ENCODE peak calls at places on chromosome 16, in eight cellular contexts. One of them, this sample, is unnamed.

GRCh38 chr16:23668225-23668624 is 10.5 kb upstream of the PLK1 start:
- DNase-seq in stomach: no peak
- DNase-seq in transverse colon: no peak
- DNase-seq in H1: no peak
- DNase-seq in sigmoid colon: no peak
- DNase-seq in endothelial cell of umbilical vein: no peak
- DNase-seq in esophagus muscularis mucosa: no peak
- DNase-seq in spleen: no peak
- DNase-seq in this sample: no peak

GRCh38 chr16:56872863-56873391 is 7.9 kb downstream of the SLC12A3 start:
- DNase-seq in stomach: no peak
- DNase-seq in transverse colon: no peak
- DNase-seq in H1: no peak
- DNase-seq in sigmoid colon: no peak
- DNase-seq in endothelial cell of umbilical vein: no peak
- DNase-seq in esophagus muscularis mucosa: no peak
- DNase-seq in spleen: no peak
- DNase-seq in this sample: no peak

GRCh38 chr16:48124266-48124665 is 31.5 kb downstream of the ABCC12 start:
- DNase-seq in stomach: no peak
- DNase-seq in transverse colon: no peak
- DNase-seq in H1: no peak
- DNase-seq in sigmoid colon: no peak
- DNase-seq in endothelial cell of umbilical vein: no peak
- DNase-seq in esophagus muscularis mucosa: no peak
- DNase-seq in spleen: no peak
- DNase-seq in this sample: no peak

GRCh38 chr16:19118938-19119431 is 5.2 kb downstream of the ITPRIPL2 start:
- DNase-seq in stomach: no peak
- DNase-seq in transverse colon: peak
- DNase-seq in H1: no peak
- DNase-seq in sigmoid colon: peak
- DNase-seq in endothelial cell of umbilical vein: peak
- DNase-seq in esophagus muscularis mucosa: no peak
- DNase-seq in spleen: no peak
- DNase-seq in this sample: no peak

GRCh38 chr16:48479319-48479718 is 94.1 kb upstream of the SIAH1 start:
- DNase-seq in stomach: no peak
- DNase-seq in transverse colon: no peak
- DNase-seq in H1: no peak
- DNase-seq in sigmoid colon: no peak
- DNase-seq in endothelial cell of umbilical vein: no peak
- DNase-seq in esophagus muscularis mucosa: no peak
- DNase-seq in spleen: no peak
- DNase-seq in this sample: no peak

GRCh38 chr16:56915311-56916105 is 16.4 kb upstream of the HERPUD1 start:
- DNase-seq in stomach: no peak
- DNase-seq in transverse colon: no peak
- DNase-seq in H1: no peak
- DNase-seq in sigmoid colon: peak
- DNase-seq in endothelial cell of umbilical vein: peak
- DNase-seq in esophagus muscularis mucosa: no peak
- DNase-seq in spleen: no peak
- DNase-seq in this sample: no peak

GRCh38 chr16:49620868-49621239 is 235.1 kb downstream of the ZNF423 start:
- DNase-seq in stomach: no peak
- DNase-seq in transverse colon: no peak
- DNase-seq in H1: no peak
- DNase-seq in sigmoid colon: no peak
- DNase-seq in endothelial cell of umbilical vein: no peak
- DNase-seq in esophagus muscularis mucosa: no peak
- DNase-seq in spleen: peak
- DNase-seq in this sample: no peak

GRCh38 chr16:15460601-15461000 is 26.2 kb downstream of the BMERB1 start:
- DNase-seq in stomach: no peak
- DNase-seq in transverse colon: no peak
- DNase-seq in H1: no peak
- DNase-seq in sigmoid colon: no peak
- DNase-seq in endothelial cell of umbilical vein: no peak
- DNase-seq in esophagus muscularis mucosa: no peak
- DNase-seq in spleen: no peak
- DNase-seq in this sample: no peak

GRCh38 chr16:88810166-88810867 is 1.4 kb downstream of the APRT start:
- DNase-seq in stomach: no peak
- DNase-seq in transverse colon: no peak
- DNase-seq in H1: no peak
- DNase-seq in sigmoid colon: no peak
- DNase-seq in endothelial cell of umbilical vein: no peak
- DNase-seq in esophagus muscularis mucosa: no peak
- DNase-seq in spleen: no peak
- DNase-seq in this sample: no peak

GRCh38 chr16:11224894-11225676 is 30.9 kb downstream of the SOCS1 start:
- DNase-seq in stomach: peak
- DNase-seq in transverse colon: peak
- DNase-seq in H1: no peak
- DNase-seq in sigmoid colon: no peak
- DNase-seq in endothelial cell of umbilical vein: no peak
- DNase-seq in esophagus muscularis mucosa: no peak
- DNase-seq in spleen: peak
- DNase-seq in this sample: no peak

GRCh38 chr16:12879812-12880211 is 21.6 kb upstream of the SHISA9 start:
- DNase-seq in stomach: no peak
- DNase-seq in transverse colon: no peak
- DNase-seq in H1: no peak
- DNase-seq in sigmoid colon: no peak
- DNase-seq in endothelial cell of umbilical vein: no peak
- DNase-seq in esophagus muscularis mucosa: no peak
- DNase-seq in spleen: no peak
- DNase-seq in this sample: no peak

GRCh38 chr16:17404903-17405691 is 65.7 kb downstream of the XYLT1 start:
- DNase-seq in stomach: no peak
- DNase-seq in transverse colon: peak
- DNase-seq in H1: no peak
- DNase-seq in sigmoid colon: peak
- DNase-seq in endothelial cell of umbilical vein: no peak
- DNase-seq in esophagus muscularis mucosa: peak
- DNase-seq in spleen: no peak
- DNase-seq in this sample: no peak

GRCh38 chr16:80948886-80949502 is 57.7 kb downstream of the CMC2 start:
- DNase-seq in stomach: no peak
- DNase-seq in transverse colon: peak
- DNase-seq in H1: no peak
- DNase-seq in sigmoid colon: no peak
- DNase-seq in endothelial cell of umbilical vein: peak
- DNase-seq in esophagus muscularis mucosa: peak
- DNase-seq in spleen: peak
- DNase-seq in this sample: no peak

GRCh38 chr16:68066763-68067162 is 18.4 kb upstream of the NFATC3 start:
- DNase-seq in stomach: no peak
- DNase-seq in transverse colon: no peak
- DNase-seq in H1: no peak
- DNase-seq in sigmoid colon: no peak
- DNase-seq in endothelial cell of umbilical vein: no peak
- DNase-seq in esophagus muscularis mucosa: no peak
- DNase-seq in spleen: no peak
- DNase-seq in this sample: no peak

GRCh38 chr16:66309409-66309808 is 57.1 kb upstream of the CDH5 start:
- DNase-seq in stomach: no peak
- DNase-seq in transverse colon: no peak
- DNase-seq in H1: no peak
- DNase-seq in sigmoid colon: no peak
- DNase-seq in endothelial cell of umbilical vein: no peak
- DNase-seq in esophagus muscularis mucosa: no peak
- DNase-seq in spleen: peak
- DNase-seq in this sample: no peak

GRCh38 chr16:23753908-23754593 is 775 bp upstream of the CHP2 start:
- DNase-seq in stomach: no peak
- DNase-seq in transverse colon: no peak
- DNase-seq in H1: no peak
- DNase-seq in sigmoid colon: no peak
- DNase-seq in endothelial cell of umbilical vein: no peak
- DNase-seq in esophagus muscularis mucosa: no peak
- DNase-seq in spleen: no peak
- DNase-seq in this sample: no peak

GRCh38 chr16:82699711-82700495 is 73.1 kb downstream of the CDH13 start:
- DNase-seq in stomach: no peak
- DNase-seq in transverse colon: no peak
- DNase-seq in H1: no peak
- DNase-seq in sigmoid colon: no peak
- DNase-seq in endothelial cell of umbilical vein: peak
- DNase-seq in esophagus muscularis mucosa: no peak
- DNase-seq in spleen: no peak
- DNase-seq in this sample: no peak

GRCh38 chr16:84537431-84538151 is 33.1 kb upstream of the MEAK7 start:
- DNase-seq in stomach: no peak
- DNase-seq in transverse colon: no peak
- DNase-seq in H1: no peak
- DNase-seq in sigmoid colon: no peak
- DNase-seq in endothelial cell of umbilical vein: no peak
- DNase-seq in esophagus muscularis mucosa: no peak
- DNase-seq in spleen: peak
- DNase-seq in this sample: no peak

GRCh38 chr16:84541999-84542876 is 37.8 kb upstream of the MEAK7 start:
- DNase-seq in stomach: no peak
- DNase-seq in transverse colon: no peak
- DNase-seq in H1: no peak
- DNase-seq in sigmoid colon: no peak
- DNase-seq in endothelial cell of umbilical vein: peak
- DNase-seq in esophagus muscularis mucosa: no peak
- DNase-seq in spleen: peak
- DNase-seq in this sample: no peak

GRCh38 chr16:84543253-84543652 is 38.8 kb upstream of the MEAK7 start:
- DNase-seq in stomach: no peak
- DNase-seq in transverse colon: no peak
- DNase-seq in H1: no peak
- DNase-seq in sigmoid colon: no peak
- DNase-seq in endothelial cell of umbilical vein: no peak
- DNase-seq in esophagus muscularis mucosa: no peak
- DNase-seq in spleen: no peak
- DNase-seq in this sample: no peak

GRCh38 chr16:84538441-84538840 is 34.0 kb upstream of the MEAK7 start:
- DNase-seq in stomach: no peak
- DNase-seq in transverse colon: no peak
- DNase-seq in H1: no peak
- DNase-seq in sigmoid colon: no peak
- DNase-seq in endothelial cell of umbilical vein: no peak
- DNase-seq in esophagus muscularis mucosa: no peak
- DNase-seq in spleen: peak
- DNase-seq in this sample: no peak

DNA sequence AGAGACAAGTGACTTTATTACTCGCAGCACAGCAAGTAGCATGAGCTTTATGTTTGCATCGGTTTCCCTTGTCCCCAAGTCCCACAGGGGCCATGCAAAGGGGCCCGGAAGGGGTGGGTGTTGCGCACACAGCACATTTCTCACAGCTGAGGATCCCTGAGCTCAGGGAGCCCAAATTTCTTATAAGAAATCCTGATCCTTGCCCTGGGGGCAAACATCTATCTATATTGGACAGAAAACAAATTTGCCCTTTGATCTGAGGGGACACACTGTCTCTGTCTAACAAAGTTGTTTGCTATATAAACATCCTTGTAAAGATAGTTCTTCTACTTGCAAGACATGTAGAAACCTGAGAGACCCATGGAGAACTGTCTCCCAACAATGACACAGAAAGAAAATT is 35.7 kb upstream of the MEAK7 start:
- DNase-seq in stomach: no peak
- DNase-seq in transverse colon: no peak
- DNase-seq in H1: no peak
- DNase-seq in sigmoid colon: no peak
- DNase-seq in endothelial cell of umbilical vein: no peak
- DNase-seq in esophagus muscularis mucosa: no peak
- DNase-seq in spleen: peak
- DNase-seq in this sample: no peak
- TF ChIP-seq POLR2AphosphoS5 in stomach: no peak
- TF ChIP-seq POLR2AphosphoS5 in transverse colon: no peak
- TF ChIP-seq POLR2AphosphoS5 in H1: no peak
- TF ChIP-seq POLR2AphosphoS5 in sigmoid colon: no peak
- TF ChIP-seq POLR2AphosphoS5 in endothelial cell of umbilical vein: no peak
- TF ChIP-seq POLR2AphosphoS5 in esophagus muscularis mucosa: no peak
- TF ChIP-seq POLR2AphosphoS5 in spleen: no peak
- TF ChIP-seq POLR2AphosphoS5 in this sample: no peak

GRCh38 chr16:87634411-87634810 is 32.1 kb downstream of the JPH3 start:
- DNase-seq in stomach: no peak
- DNase-seq in transverse colon: no peak
- DNase-seq in H1: no peak
- DNase-seq in sigmoid colon: no peak
- DNase-seq in endothelial cell of umbilical vein: no peak
- DNase-seq in esophagus muscularis mucosa: no peak
- DNase-seq in spleen: no peak
- DNase-seq in this sample: no peak
- H3K4me3 ChIP-seq in stomach: no peak
- H3K4me3 ChIP-seq in transverse colon: no peak
- H3K4me3 ChIP-seq in H1: no peak
- H3K4me3 ChIP-seq in sigmoid colon: no peak
- H3K4me3 ChIP-seq in endothelial cell of umbilical vein: no peak
- H3K4me3 ChIP-seq in esophagus muscularis mucosa: no peak
- H3K4me3 ChIP-seq in spleen: no peak
- H3K4me3 ChIP-seq in this sample: no peak

GRCh38 chr16:8851761-8852403 is 16.9 kb downstream of the CARHSP1 start:
- DNase-seq in stomach: no peak
- DNase-seq in transverse colon: no peak
- DNase-seq in H1: no peak
- DNase-seq in sigmoid colon: peak
- DNase-seq in endothelial cell of umbilical vein: no peak
- DNase-seq in esophagus muscularis mucosa: no peak
- DNase-seq in spleen: peak
- DNase-seq in this sample: no peak
- TF ChIP-seq POLR2A in stomach: no peak
- TF ChIP-seq POLR2A in transverse colon: no peak
- TF ChIP-seq POLR2A in H1: no peak
- TF ChIP-seq POLR2A in sigmoid colon: no peak
- TF ChIP-seq POLR2A in endothelial cell of umbilical vein: no peak
- TF ChIP-seq POLR2A in esophagus muscularis mucosa: no peak
- TF ChIP-seq POLR2A in spleen: no peak
- TF ChIP-seq POLR2A in this sample: no peak

GRCh38 chr16:1082266-1082951 is 9.9 kb downstream of the SSTR5 start:
- DNase-seq in stomach: no peak
- DNase-seq in transverse colon: no peak
- DNase-seq in H1: no peak
- DNase-seq in sigmoid colon: no peak
- DNase-seq in endothelial cell of umbilical vein: peak
- DNase-seq in esophagus muscularis mucosa: no peak
- DNase-seq in spleen: no peak
- DNase-seq in this sample: no peak

GRCh38 chr16:1080801-1081733 is 8.5 kb downstream of the SSTR5 start:
- DNase-seq in stomach: no peak
- DNase-seq in transverse colon: no peak
- DNase-seq in H1: no peak
- DNase-seq in sigmoid colon: no peak
- DNase-seq in endothelial cell of umbilical vein: peak
- DNase-seq in esophagus muscularis mucosa: no peak
- DNase-seq in spleen: no peak
- DNase-seq in this sample: no peak

GRCh38 chr16:1084971-1085370 is 11.1 kb downstream of the C1QTNF8 start:
- DNase-seq in stomach: no peak
- DNase-seq in transverse colon: no peak
- DNase-seq in H1: no peak
- DNase-seq in sigmoid colon: no peak
- DNase-seq in endothelial cell of umbilical vein: no peak
- DNase-seq in esophagus muscularis mucosa: no peak
- DNase-seq in spleen: no peak
- DNase-seq in this sample: no peak

GRCh38 chr16:1081734-1082265 is 9.3 kb downstream of the SSTR5 start:
- DNase-seq in stomach: no peak
- DNase-seq in transverse colon: no peak
- DNase-seq in H1: no peak
- DNase-seq in sigmoid colon: no peak
- DNase-seq in endothelial cell of umbilical vein: no peak
- DNase-seq in esophagus muscularis mucosa: no peak
- DNase-seq in spleen: no peak
- DNase-seq in this sample: no peak

GRCh38 chr16:1082952-1083675 is 10.6 kb downstream of the SSTR5 start:
- DNase-seq in stomach: no peak
- DNase-seq in transverse colon: no peak
- DNase-seq in H1: no peak
- DNase-seq in sigmoid colon: no peak
- DNase-seq in endothelial cell of umbilical vein: peak
- DNase-seq in esophagus muscularis mucosa: no peak
- DNase-seq in spleen: no peak
- DNase-seq in this sample: no peak
- TF ChIP-seq POLR2AphosphoS5 in stomach: no peak
- TF ChIP-seq POLR2AphosphoS5 in transverse colon: no peak
- TF ChIP-seq POLR2AphosphoS5 in H1: no peak
- TF ChIP-seq POLR2AphosphoS5 in sigmoid colon: no peak
- TF ChIP-seq POLR2AphosphoS5 in endothelial cell of umbilical vein: peak
- TF ChIP-seq POLR2AphosphoS5 in esophagus muscularis mucosa: no peak
- TF ChIP-seq POLR2AphosphoS5 in spleen: no peak
- TF ChIP-seq POLR2AphosphoS5 in this sample: no peak

This sample was measured in vagina.